ENCODE peak calls at places on chromosomes 7 and 10, in four cellular contexts. One of them, this sample, is unnamed.
A peak's percentile ranks its signal among the peaks of the same experiment; 100 is the strongest.

GRCh38 chr10:99809931-99810615 is 27.6 kb downstream of the ABCC2 start:
- DNase-seq in HepG2: no peak
- DNase-seq in HCT116: no peak
- DNase-seq in sigmoid colon: peak; percentile 75
- DNase-seq in this sample: no peak

GRCh38 chr10:58546722-58547121 is 34.0 kb downstream of the BICC1 start:
- DNase-seq in HepG2: no peak
- DNase-seq in HCT116: no peak
- DNase-seq in sigmoid colon: no peak
- DNase-seq in this sample: no peak

GRCh38 chr7:75734586-75735047 is 4.1 kb downstream of the HIP1 start:
- DNase-seq in HepG2: peak; percentile 45
- DNase-seq in HCT116: no peak
- DNase-seq in sigmoid colon: no peak
- DNase-seq in this sample: no peak

GRCh38 chr7:138116156-138116555 is 39.9 kb downstream of the AKR1D1 start:
- DNase-seq in HepG2: no peak
- DNase-seq in HCT116: no peak
- DNase-seq in sigmoid colon: no peak
- DNase-seq in this sample: no peak

GRCh38 chr7:121604627-121605296 is 208.7 kb upstream of the FAM3C start:
- DNase-seq in HepG2: peak; percentile 22
- DNase-seq in HCT116: no peak
- DNase-seq in sigmoid colon: no peak
- DNase-seq in this sample: no peak

GRCh38 chr7:2082357-2083038 is 150.2 kb downstream of the MAD1L1 start:
- DNase-seq in HepG2: no peak
- DNase-seq in HCT116: no peak
- DNase-seq in sigmoid colon: no peak
- DNase-seq in this sample: no peak

GRCh38 chr10:104925232-104925851 is 284.3 kb downstream of the SORCS3 start:
- DNase-seq in HepG2: peak; percentile 25
- DNase-seq in HCT116: peak; percentile 66
- DNase-seq in sigmoid colon: no peak
- DNase-seq in this sample: no peak

GRCh38 chr7:79664884-79665676 is 211.6 kb upstream of the MAGI2 start:
- DNase-seq in HepG2: no peak
- DNase-seq in HCT116: no peak
- DNase-seq in sigmoid colon: no peak
- DNase-seq in this sample: no peak

GRCh38 chr10:21315321-21316220 is 209.9 kb downstream of the SKIDA1 start:
- DNase-seq in HepG2: peak; percentile 32
- DNase-seq in HCT116: no peak
- DNase-seq in sigmoid colon: peak; percentile 69
- DNase-seq in this sample: no peak

GRCh38 chr7:157676456-157677255 is 339.9 kb downstream of the DNAJB6 start:
- DNase-seq in HepG2: no peak
- DNase-seq in HCT116: no peak
- DNase-seq in sigmoid colon: peak; percentile 46
- DNase-seq in this sample: peak; percentile 61

GRCh38 chr10:123997486-123998196 is 95.8 kb downstream of the CHST15 start:
- DNase-seq in HepG2: peak; percentile 10
- DNase-seq in HCT116: no peak
- DNase-seq in sigmoid colon: peak; percentile 75
- DNase-seq in this sample: peak; percentile 55

GRCh38 chr7:35418716-35419425 is 165.0 kb upstream of the TBX20 start:
- DNase-seq in HepG2: no peak
- DNase-seq in HCT116: no peak
- DNase-seq in sigmoid colon: no peak
- DNase-seq in this sample: no peak

GRCh38 chr10:97889461-97890265 is 40.0 kb downstream of the GOLGA7B start:
- DNase-seq in HepG2: no peak
- DNase-seq in HCT116: peak; percentile 66
- DNase-seq in sigmoid colon: no peak
- DNase-seq in this sample: no peak

GRCh38 chr7:74684473-74684872 is 27.0 kb downstream of the GTF2I start:
- DNase-seq in HepG2: no peak
- DNase-seq in HCT116: no peak
- DNase-seq in sigmoid colon: no peak
- DNase-seq in this sample: no peak

GRCh38 chr10:7206407-7207127 is 204.3 kb downstream of the SFMBT2 start:
- DNase-seq in HepG2: no peak
- DNase-seq in HCT116: no peak
- DNase-seq in sigmoid colon: no peak
- DNase-seq in this sample: no peak

GRCh38 chr7:80134105-80134535 is 511 bp upstream of the GNAI1 start:
- DNase-seq in HepG2: no peak
- DNase-seq in HCT116: no peak
- DNase-seq in sigmoid colon: no peak
- DNase-seq in this sample: no peak

GRCh38 chr7:87475359-87476178 is at the start of gene ABCB4:
- DNase-seq in HepG2: no peak
- DNase-seq in HCT116: no peak
- DNase-seq in sigmoid colon: no peak
- DNase-seq in this sample: no peak

GRCh38 chr10:30990971-30991646 is 40.6 kb downstream of the ZNF438 start:
- DNase-seq in HepG2: no peak
- DNase-seq in HCT116: no peak
- DNase-seq in sigmoid colon: no peak
- DNase-seq in this sample: no peak

GRCh38 chr10:70481831-70482530 is 3.4 kb downstream of the PALD1 start:
- DNase-seq in HepG2: no peak
- DNase-seq in HCT116: no peak
- DNase-seq in sigmoid colon: peak; percentile 87
- DNase-seq in this sample: no peak

GRCh38 chr10:70479161-70479531 is 579 bp downstream of the PALD1 start:
- DNase-seq in HepG2: no peak
- DNase-seq in HCT116: no peak
- DNase-seq in sigmoid colon: no peak
- DNase-seq in this sample: no peak

GRCh38 chr10:70479626-70480253 is 1.2 kb downstream of the PALD1 start:
- DNase-seq in HepG2: no peak
- DNase-seq in HCT116: no peak
- DNase-seq in sigmoid colon: no peak
- DNase-seq in this sample: no peak

GRCh38 chr10:70481105-70481504 is 2.5 kb downstream of the PALD1 start:
- DNase-seq in HepG2: no peak
- DNase-seq in HCT116: no peak
- DNase-seq in sigmoid colon: no peak
- DNase-seq in this sample: no peak

GRCh38 chr10:70480254-70480861 is 1.8 kb downstream of the PALD1 start:
- DNase-seq in HepG2: no peak
- DNase-seq in HCT116: no peak
- DNase-seq in sigmoid colon: no peak
- DNase-seq in this sample: no peak
- TF ChIP-seq POLR2A in HepG2: no peak
- TF ChIP-seq POLR2A in HCT116: no peak
- TF ChIP-seq POLR2A in sigmoid colon: no peak
- TF ChIP-seq POLR2A in this sample: no peak

DNA sequence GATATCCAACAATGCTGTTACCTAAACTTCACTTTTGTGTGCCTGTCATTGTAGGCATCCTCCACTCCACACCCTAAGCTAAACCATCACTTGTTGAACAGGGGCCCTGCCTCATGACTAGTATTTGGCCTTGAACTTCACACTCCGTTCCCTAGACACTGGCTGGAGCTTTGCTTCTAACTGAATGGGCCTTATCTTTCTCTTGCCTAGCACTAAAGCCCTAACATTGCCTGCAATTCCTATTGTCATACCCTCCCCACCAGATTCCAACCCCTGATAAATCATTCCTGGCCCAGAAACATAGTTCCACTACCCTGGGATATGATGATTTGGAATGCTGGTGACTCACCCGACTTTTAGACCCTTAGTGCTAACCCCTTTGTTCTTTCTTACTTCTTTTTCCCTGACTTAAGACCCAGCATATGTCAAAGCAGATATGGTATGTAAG is 24.2 kb upstream of the ITGB8 start:
- DNase-seq in HepG2: peak; percentile 62
- DNase-seq in HCT116: no peak
- DNase-seq in sigmoid colon: no peak
- DNase-seq in this sample: no peak
- H3K4me1 ChIP-seq in HepG2: peaks cover 33% of the 10 kb centered on the region
- H3K4me1 ChIP-seq in HCT116: no peaks in the 10 kb centered on the region
- H3K4me1 ChIP-seq in sigmoid colon: no peaks in the 10 kb centered on the region
- H3K4me1 ChIP-seq in this sample: peaks cover 7% of the 10 kb centered on the region

DNA sequence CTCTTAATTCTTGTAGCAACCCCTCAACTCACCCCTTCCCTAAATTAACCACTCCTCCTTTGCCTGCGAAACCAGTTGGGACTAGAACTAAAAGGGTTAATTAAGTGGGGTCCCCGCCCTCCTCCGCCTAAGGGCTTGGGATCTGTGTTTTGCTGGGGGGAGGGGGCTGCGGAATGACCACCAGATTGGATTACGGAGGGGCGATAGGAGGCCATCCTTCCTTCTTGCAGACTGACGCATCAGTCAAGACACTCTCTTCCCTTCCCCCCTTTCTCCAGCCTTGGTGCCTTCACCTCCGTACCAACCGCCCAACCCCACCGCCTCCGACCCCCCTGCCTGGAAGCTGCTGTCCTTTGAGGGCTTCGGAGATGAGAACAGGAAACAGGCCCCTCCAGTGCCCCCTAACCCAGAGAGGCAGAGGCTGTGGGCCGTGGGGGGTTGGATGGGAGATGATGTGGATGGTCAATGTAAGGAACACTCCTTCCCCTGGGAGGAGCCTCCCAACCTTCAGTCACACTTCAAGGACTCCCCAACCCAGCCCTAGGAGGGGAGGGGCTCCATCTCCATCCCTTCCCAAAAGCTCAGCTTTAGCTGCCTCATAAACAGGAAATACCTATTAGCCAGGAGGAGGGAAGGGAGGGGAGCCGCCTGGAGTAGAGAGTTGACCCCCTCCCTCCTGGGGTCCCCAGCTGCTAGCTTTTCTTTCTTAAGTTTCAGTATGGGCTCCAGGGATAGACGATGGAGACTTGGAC is 995 bp upstream of the LDB1 start:
- DNase-seq in HepG2: no peak
- DNase-seq in HCT116: no peak
- DNase-seq in sigmoid colon: peak; percentile 96
- DNase-seq in this sample: no peak
- TF ChIP-seq POLR2AphosphoS5 in HepG2: no peak
- TF ChIP-seq POLR2AphosphoS5 in HCT116: no peak
- TF ChIP-seq POLR2AphosphoS5 in sigmoid colon: peak; percentile 88
- TF ChIP-seq POLR2AphosphoS5 in this sample: peak; percentile 78

GRCh38 chr10:43576062-43576461 is 1.6 kb upstream of the ZNF239 start:
- DNase-seq in HepG2: no peak
- DNase-seq in HCT116: no peak
- DNase-seq in sigmoid colon: no peak
- DNase-seq in this sample: no peak

GRCh38 chr10:43574906-43575305 is 490 bp upstream of the ZNF239 start:
- DNase-seq in HepG2: no peak
- DNase-seq in HCT116: no peak
- DNase-seq in sigmoid colon: no peak
- DNase-seq in this sample: no peak

GRCh38 chr10:43576580-43576979 is 2.2 kb upstream of the ZNF239 start:
- DNase-seq in HepG2: no peak
- DNase-seq in HCT116: no peak
- DNase-seq in sigmoid colon: no peak
- DNase-seq in this sample: no peak

GRCh38 chr10:43573250-43574034 is 974 bp downstream of the ZNF239 start:
- DNase-seq in HepG2: no peak
- DNase-seq in HCT116: no peak
- DNase-seq in sigmoid colon: no peak
- DNase-seq in this sample: no peak

GRCh38 chr10:43574035-43574892 is at the start of gene ZNF239:
- DNase-seq in HepG2: no peak
- DNase-seq in HCT116: peak; percentile 37
- DNase-seq in sigmoid colon: peak; percentile 95
- DNase-seq in this sample: no peak
- TF ChIP-seq POLR2A in HepG2: no peak
- TF ChIP-seq POLR2A in HCT116: no peak
- TF ChIP-seq POLR2A in sigmoid colon: no peak
- TF ChIP-seq POLR2A in this sample: no peak

GRCh38 chr10:119655566-119656001 is 4.4 kb downstream of the BAG3 start:
- DNase-seq in HepG2: no peak
- DNase-seq in HCT116: no peak
- DNase-seq in sigmoid colon: peak; percentile 95
- DNase-seq in this sample: no peak

GRCh38 chr10:119656760-119657159 is 5.6 kb downstream of the BAG3 start:
- DNase-seq in HepG2: no peak
- DNase-seq in HCT116: no peak
- DNase-seq in sigmoid colon: no peak
- DNase-seq in this sample: no peak

GRCh38 chr10:119657725-119658124 is 6.5 kb downstream of the BAG3 start:
- DNase-seq in HepG2: no peak
- DNase-seq in HCT116: no peak
- DNase-seq in sigmoid colon: peak; percentile 91
- DNase-seq in this sample: no peak

GRCh38 chr10:119659951-119660350 is 8.8 kb downstream of the BAG3 start:
- DNase-seq in HepG2: peak; percentile 30
- DNase-seq in HCT116: no peak
- DNase-seq in sigmoid colon: peak; percentile 88
- DNase-seq in this sample: no peak

DNA sequence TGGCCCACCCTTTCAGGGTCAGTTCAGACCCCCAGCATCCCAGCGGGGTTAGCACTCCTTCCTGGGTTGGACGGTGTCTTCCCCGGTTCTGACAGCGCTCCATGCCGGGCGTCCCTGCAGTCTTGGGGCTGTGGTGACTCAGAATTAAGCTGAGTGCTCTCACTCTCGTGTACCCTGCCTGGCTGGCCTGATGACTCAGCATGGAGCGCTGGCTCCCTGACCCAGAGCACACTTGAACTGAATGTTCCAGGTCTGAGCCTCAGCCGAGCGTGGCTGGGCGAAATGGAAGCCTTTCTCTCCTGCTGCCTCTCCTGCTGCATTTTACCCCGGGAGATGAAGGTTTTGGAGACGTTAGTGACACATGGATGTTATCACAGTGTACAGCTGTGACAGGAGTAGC is 7.1 kb downstream of the BAG3 start:
- DNase-seq in HepG2: peak; percentile 63
- DNase-seq in HCT116: peak; percentile 72
- DNase-seq in sigmoid colon: peak; percentile 97
- DNase-seq in this sample: no peak
- H3K4me1 ChIP-seq in HepG2: peaks cover 75% of the 10 kb centered on the region
- H3K4me1 ChIP-seq in HCT116: peaks cover 40% of the 10 kb centered on the region
- H3K4me1 ChIP-seq in sigmoid colon: no peaks in the 10 kb centered on the region
- H3K4me1 ChIP-seq in this sample: peaks cover 99% of the 10 kb centered on the region

GRCh38 chr10:82811621-82812020 is 936.6 kb downstream of the NRG3 start:
- DNase-seq in HepG2: no peak
- DNase-seq in HCT116: no peak
- DNase-seq in sigmoid colon: no peak
- DNase-seq in this sample: no peak

GRCh38 chr10:82813856-82814255 is 938.9 kb downstream of the NRG3 start:
- DNase-seq in HepG2: peak; percentile 2
- DNase-seq in HCT116: no peak
- DNase-seq in sigmoid colon: no peak
- DNase-seq in this sample: no peak

GRCh38 chr10:82815680-82816079 is 940.7 kb downstream of the NRG3 start:
- DNase-seq in HepG2: no peak
- DNase-seq in HCT116: no peak
- DNase-seq in sigmoid colon: no peak
- DNase-seq in this sample: no peak

DNA sequence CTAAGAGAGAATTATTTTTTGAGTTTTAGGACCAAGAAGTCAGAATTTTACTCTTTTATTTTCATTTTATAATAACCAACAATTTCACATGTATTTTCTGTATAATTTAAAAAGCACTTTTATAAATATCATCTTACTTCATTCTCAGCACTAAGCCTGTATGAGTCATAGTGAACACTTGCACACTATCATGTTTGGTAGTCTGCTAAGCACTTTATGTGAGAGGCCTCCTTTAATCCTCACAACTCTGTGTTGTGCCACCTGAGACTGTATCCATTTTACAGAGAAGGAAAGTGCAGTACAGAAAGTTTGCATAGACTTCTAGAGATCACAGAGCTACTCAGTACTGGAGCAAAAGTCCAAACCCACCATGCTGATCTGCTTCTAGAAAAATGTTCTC is 939.6 kb downstream of the NRG3 start:
- DNase-seq in HepG2: no peak
- DNase-seq in HCT116: no peak
- DNase-seq in sigmoid colon: no peak
- DNase-seq in this sample: no peak
- TF ChIP-seq POLR2AphosphoS5 in HepG2: no peak
- TF ChIP-seq POLR2AphosphoS5 in HCT116: no peak
- TF ChIP-seq POLR2AphosphoS5 in sigmoid colon: no peak
- TF ChIP-seq POLR2AphosphoS5 in this sample: no peak